ENCODE peak calls at places on chromosomes 3 and 15, in four cellular contexts. U, T, I and M are unnamed samples.

GRCh38 chr3:169627073-169627472 is 36.4 kb downstream of the MECOM start:
- DNase-seq in T (no peak), I (no peak), U (no peak), M (no peak)

GRCh38 chr15:42034628-42035177 is 13.9 kb upstream of the PLA2G4E start:
- DNase-seq in U (no peak), I (no peak), T (no peak), M (no peak)

GRCh38 chr3:100902572-100902971 is 90.6 kb downstream of the ABI3BP start:
- DNase-seq in U (no peak), T (no peak), I (no peak), M (no peak)

GRCh38 chr3:186021673-186022362 is 84.0 kb upstream of the TRA2B start:
- DNase-seq in I (no peak), U (no peak), T (no peak), M (no peak)

GRCh38 chr3:165459111-165459510 is 262.9 kb upstream of the SLITRK3 start:
- DNase-seq in U (no peak), T (no peak), I (no peak), M (no peak)

GRCh38 chr15:76401285-76401684 is 64.7 kb downstream of the ISL2 start:
- DNase-seq in T (no peak), U (no peak), I (no peak), M (no peak)

GRCh38 chr3:35537265-35537664 is 102.1 kb upstream of the ARPP21 start:
- DNase-seq in U (no peak), T (no peak), I (no peak), M (no peak)

GRCh38 chr3:52091566-52092290 is 35.4 kb upstream of the DUSP7 start:
- DNase-seq in I (no peak), U (no peak), T (no peak), M (no peak)

GRCh38 chr3:195909294-195909644 is 918 bp upstream of the TNK2 start:
- DNase-seq in I (no peak), T (no peak), U (no peak), M (no peak)

GRCh38 chr15:90572893-90573292 is 43.2 kb downstream of the CRTC3 start:
- DNase-seq in I (no peak), T (no peak), U (no peak), M (no peak)

GRCh38 chr3:132401255-132401654 is 16.0 kb upstream of the DNAJC13 start:
- DNase-seq in T (no peak), U (no peak), I (no peak), M (no peak)

GRCh38 chr3:14482271-14482721 is 57.8 kb downstream of the GRIP2 start:
- DNase-seq in T (no peak), I (no peak), U (no peak), M (no peak)

GRCh38 chr3:155739154-155739553 is 5.7 kb downstream of the PLCH1 start:
- DNase-seq in U (no peak), I (no peak), T (no peak), M (no peak)

GRCh38 chr3:107810195-107811071 is 280.4 kb downstream of the CD47 start:
- DNase-seq in U (no peak), I (peak; percentile 8), T (no peak), M (no peak)

GRCh38 chr3:191051037-191051436 is 148.0 kb upstream of the OSTN start:
- DNase-seq in U (no peak), I (no peak), T (no peak), M (no peak)

GRCh38 chr15:78432664-78433063 is 5.4 kb upstream of the IREB2 start:
- DNase-seq in I (no peak), U (no peak), T (no peak), M (no peak)

GRCh38 chr15:28969511-28970085 is 83.8 kb downstream of the APBA2 start:
- DNase-seq in U (no peak), I (no peak), T (no peak), M (no peak)

GRCh38 chr15:60316961-60317360 is 80.8 kb downstream of the ANXA2 start:
- DNase-seq in U (no peak), T (no peak), I (no peak), M (no peak)

GRCh38 chr15:90871097-90871715 is 2.8 kb downstream of the FURIN start:
- DNase-seq in U (peak; percentile 66), T (peak; percentile 22), I (no peak), M (no peak)

GRCh38 chr3:142660379-142660778 is 63.5 kb upstream of the TRPC1 start:
- DNase-seq in T (no peak), I (no peak), U (no peak), M (no peak)

GRCh38 chr15:65372787-65373067 is 5.1 kb downstream of the IGDCC3 start:
- DNase-seq in U (no peak), I (no peak), T (no peak), M (no peak)

GRCh38 chr3:40582401-40583027 is 57.8 kb downstream of the ZNF621 start:
- DNase-seq in U (no peak), I (no peak), T (no peak), M (no peak)

GRCh38 chr3:52120576-52121458 is 33.4 kb downstream of the POC1A start:
- DNase-seq in U (no peak), T (no peak), I (no peak), M (no peak)

GRCh38 chr15:63609448-63609847 is 12.3 kb downstream of the FBXL22 start:
- DNase-seq in T (no peak), U (no peak), I (no peak), M (no peak)

GRCh38 chr3:193905993-193906396 is 230.0 kb upstream of the HES1 start:
- DNase-seq in U (no peak), I (no peak), T (no peak), M (no peak)

GRCh38 chr15:61364871-61365270 is 135.8 kb upstream of the RORA start:
- DNase-seq in I (no peak), U (no peak), T (no peak), M (no peak)

GRCh38 chr15:35654334-35654733 is 108.4 kb upstream of the DPH6 start:
- DNase-seq in U (no peak), I (no peak), T (no peak), M (no peak)

GRCh38 chr15:81950841-81951414 is 94.9 kb downstream of the MEX3B start:
- DNase-seq in U (peak; percentile 23), T (no peak), I (no peak), M (no peak)

GRCh38 chr3:43621406-43621973 is 321 bp downstream of the ANO10 start:
- DNase-seq in I (no peak), T (no peak), U (no peak), M (no peak)

GRCh38 chr3:104908761-104909160 is 457.9 kb upstream of the ALCAM start:
- DNase-seq in I (no peak), T (no peak), U (no peak), M (no peak)

GRCh38 chr15:28096720-28097431 is 2.2 kb downstream of the OCA2 start:
- DNase-seq in I (no peak), U (no peak), T (no peak), M (no peak)

GRCh38 chr3:62128028-62128427 is 245.3 kb downstream of the FEZF2 start:
- DNase-seq in U (no peak), T (no peak), I (no peak), M (no peak)

GRCh38 chr15:49674370-49674769 is 53.5 kb downstream of the DTWD1 start:
- DNase-seq in U (no peak), T (no peak), I (no peak), M (no peak)

GRCh38 chr15:40785814-40786213 is 16.0 kb downstream of the C15orf62 start:
- DNase-seq in U (no peak), I (no peak), T (no peak), M (no peak)

GRCh38 chr15:77406846-77407245 is 13.1 kb downstream of the PEAK1 start:
- DNase-seq in U (no peak), I (no peak), T (no peak), M (no peak)

GRCh38 chr15:74036271-74037170 is 42.0 kb downstream of the PML start:
- DNase-seq in T (peak; percentile 10), U (peak; percentile 41), I (no peak), M (no peak)

GRCh38 chr3:23776352-23776891 is 29.3 kb upstream of the UBE2E1 start:
- DNase-seq in T (no peak), I (no peak), U (no peak), M (no peak)

GRCh38 chr3:167837430-167837829 is 101.9 kb downstream of the SERPINI1 start:
- DNase-seq in I (no peak), T (no peak), U (no peak), M (no peak)

GRCh38 chr3:55204417-55204816 is 276.6 kb upstream of the LRTM1 start:
- DNase-seq in I (no peak), U (no peak), T (no peak), M (no peak)
- TF ChIP-seq SPI1 in I (no peak), U (no peak), T (no peak), M (no peak)

GRCh38 chr15:98452238-98452637 is 196.1 kb upstream of the IGF1R start:
- DNase-seq in T (no peak), I (no peak), U (no peak), M (no peak)
- TF ChIP-seq POLR2AphosphoS5 in T (no peak), I (no peak), U (no peak), M (no peak)

GRCh38 chr3:123152656-123153055 is 49.1 kb upstream of the SEC22A start:
- DNase-seq in I (no peak), T (no peak), U (no peak), M (no peak)

GRCh38 chr3:123155471-123156011 is 46.2 kb upstream of the SEC22A start:
- DNase-seq in I (no peak), U (no peak), T (no peak), M (no peak)

GRCh38 chr3:123153124-123153523 is 48.6 kb upstream of the SEC22A start:
- DNase-seq in U (no peak), T (no peak), I (no peak), M (peak; percentile 47)

GRCh38 chr3:123153821-123154323 is 47.9 kb upstream of the SEC22A start:
- DNase-seq in T (no peak), I (no peak), U (no peak), M (no peak)

DNA sequence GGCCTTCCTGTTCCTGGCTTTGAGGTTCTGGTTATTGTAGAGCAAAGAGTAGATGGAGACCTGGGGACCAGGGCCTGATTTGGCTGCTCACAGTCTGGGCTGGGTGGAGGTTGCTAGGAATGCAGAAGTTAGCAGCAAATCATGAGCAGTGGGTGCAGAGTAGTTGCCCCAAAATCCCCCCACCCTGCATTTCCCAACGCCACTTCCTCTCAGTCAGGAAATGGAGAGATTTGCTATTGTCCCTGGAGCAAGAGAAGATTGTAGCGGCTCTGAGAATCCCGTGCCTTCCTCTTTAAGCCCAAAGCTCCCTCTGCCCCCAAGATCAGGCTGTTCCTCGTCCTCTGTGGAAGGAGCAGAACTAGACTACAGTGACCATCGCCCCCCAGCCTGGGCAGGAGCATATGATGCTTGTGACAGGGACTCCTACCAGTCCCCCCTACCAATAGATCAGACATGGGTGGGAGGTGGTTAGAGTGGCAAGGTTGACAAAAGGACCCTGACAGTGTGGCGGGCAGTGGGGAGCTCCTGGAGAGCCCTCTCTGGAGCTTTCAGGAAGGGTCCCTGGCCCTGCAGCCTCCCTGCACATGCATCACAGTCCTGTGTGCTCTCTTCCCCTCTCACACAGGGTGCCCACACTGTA is 47.3 kb upstream of the SEC22A start:
- DNase-seq in U (no peak), T (peak; percentile 42), I (no peak), M (no peak)
- TF ChIP-seq SPI1 in U (no peak), T (peak; percentile 53), I (no peak), M (no peak)

GRCh38 chr3:150740733-150741496 is 22.1 kb downstream of the SIAH2 start:
- DNase-seq in T (no peak), I (no peak), U (no peak), M (no peak)
- TF ChIP-seq POLR2AphosphoS5 in T (no peak), I (no peak), U (no peak), M (peak; percentile 33)

GRCh38 chr3:4582634-4583033 is 89.5 kb downstream of the ITPR1 start:
- DNase-seq in I (no peak), T (no peak), U (no peak), M (no peak)
- TF ChIP-seq SPI1 in I (no peak), T (no peak), U (no peak), M (no peak)